ENCODE peak calls at places on chromosomes 4 and X, in eight cellular contexts. One of them, this sample, is unnamed.
A peak's percentile ranks its signal among the peaks of the same experiment; 100 is the strongest.

GRCh38 chr4:83646538-83646937 is 110.6 kb downstream of the GPAT3 start:
- DNase-seq in HFF-Myc: no peak
- DNase-seq in fibroblast of lung: no peak
- DNase-seq in GM12865: no peak
- DNase-seq in mammary epithelial cell: no peak
- DNase-seq in transverse colon: no peak
- DNase-seq in fibroblast of villous mesenchyme: no peak
- DNase-seq in uterus: no peak
- DNase-seq in this sample: no peak

GRCh38 chr4:118400362-118400761 is 47.6 kb upstream of the PRSS12 start:
- DNase-seq in HFF-Myc: no peak
- DNase-seq in fibroblast of lung: no peak
- DNase-seq in GM12865: no peak
- DNase-seq in mammary epithelial cell: no peak
- DNase-seq in transverse colon: no peak
- DNase-seq in fibroblast of villous mesenchyme: peak; percentile 8
- DNase-seq in uterus: no peak
- DNase-seq in this sample: peak; percentile 44

GRCh38 chr4:185396724-185397402 is at the start of gene ANKRD37:
- DNase-seq in HFF-Myc: no peak
- DNase-seq in fibroblast of lung: peak; percentile 24
- DNase-seq in GM12865: no peak
- DNase-seq in mammary epithelial cell: peak; percentile 76
- DNase-seq in transverse colon: peak; percentile 62
- DNase-seq in fibroblast of villous mesenchyme: no peak
- DNase-seq in uterus: no peak
- DNase-seq in this sample: peak; percentile 78

GRCh38 chr4:76090241-76090691 is 15.8 kb downstream of the ART3 start:
- DNase-seq in HFF-Myc: no peak
- DNase-seq in fibroblast of lung: peak; percentile 90
- DNase-seq in GM12865: peak; percentile 7
- DNase-seq in mammary epithelial cell: peak; percentile 99
- DNase-seq in transverse colon: no peak
- DNase-seq in fibroblast of villous mesenchyme: peak; percentile 98
- DNase-seq in uterus: no peak
- DNase-seq in this sample: peak; percentile 97

GRCh38 chr4:22264261-22264660 is 251.6 kb downstream of the ADGRA3 start:
- DNase-seq in HFF-Myc: no peak
- DNase-seq in fibroblast of lung: no peak
- DNase-seq in GM12865: no peak
- DNase-seq in mammary epithelial cell: no peak
- DNase-seq in transverse colon: no peak
- DNase-seq in fibroblast of villous mesenchyme: no peak
- DNase-seq in uterus: no peak
- DNase-seq in this sample: no peak

GRCh38 chr4:2051086-2051485 is 8.0 kb upstream of the NAT8L start:
- DNase-seq in HFF-Myc: no peak
- DNase-seq in fibroblast of lung: no peak
- DNase-seq in GM12865: no peak
- DNase-seq in mammary epithelial cell: no peak
- DNase-seq in transverse colon: no peak
- DNase-seq in fibroblast of villous mesenchyme: no peak
- DNase-seq in uterus: no peak
- DNase-seq in this sample: no peak

GRCh38 chr4:151266542-151266941 is 10.4 kb upstream of the PRSS48 start:
- DNase-seq in HFF-Myc: no peak
- DNase-seq in fibroblast of lung: no peak
- DNase-seq in GM12865: no peak
- DNase-seq in mammary epithelial cell: no peak
- DNase-seq in transverse colon: no peak
- DNase-seq in fibroblast of villous mesenchyme: no peak
- DNase-seq in uterus: no peak
- DNase-seq in this sample: peak; percentile 25

GRCh38 chrX:107940095-107940494 is 42.1 kb downstream of the TEX13B start:
- DNase-seq in HFF-Myc: no peak
- DNase-seq in fibroblast of lung: peak; percentile 33
- DNase-seq in GM12865: no peak
- DNase-seq in mammary epithelial cell: no peak
- DNase-seq in transverse colon: no peak
- DNase-seq in fibroblast of villous mesenchyme: peak; percentile 6
- DNase-seq in uterus: no peak
- DNase-seq in this sample: peak; percentile 2

GRCh38 chrX:110145854-110146253 is 142.9 kb downstream of the TMEM164 start:
- DNase-seq in HFF-Myc: no peak
- DNase-seq in fibroblast of lung: peak; percentile 51
- DNase-seq in GM12865: peak; percentile 30
- DNase-seq in mammary epithelial cell: peak; percentile 7
- DNase-seq in transverse colon: no peak
- DNase-seq in fibroblast of villous mesenchyme: peak; percentile 45
- DNase-seq in uterus: peak; percentile 22
- DNase-seq in this sample: peak; percentile 56

GRCh38 chrX:45266456-45266855 is 65.8 kb upstream of the DIPK2B start:
- DNase-seq in HFF-Myc: no peak
- DNase-seq in fibroblast of lung: no peak
- DNase-seq in GM12865: no peak
- DNase-seq in mammary epithelial cell: no peak
- DNase-seq in transverse colon: no peak
- DNase-seq in fibroblast of villous mesenchyme: no peak
- DNase-seq in uterus: no peak
- DNase-seq in this sample: no peak

GRCh38 chrX:69137371-69137881 is 27.8 kb downstream of the PJA1 start:
- DNase-seq in HFF-Myc: no peak
- DNase-seq in fibroblast of lung: peak; percentile 83
- DNase-seq in GM12865: no peak
- DNase-seq in mammary epithelial cell: no peak
- DNase-seq in transverse colon: no peak
- DNase-seq in fibroblast of villous mesenchyme: peak; percentile 93
- DNase-seq in uterus: peak; percentile 54
- DNase-seq in this sample: peak; percentile 75

GRCh38 chr4:124044867-124045266 is 648.3 kb downstream of the SPRY1 start:
- DNase-seq in HFF-Myc: no peak
- DNase-seq in fibroblast of lung: no peak
- DNase-seq in GM12865: no peak
- DNase-seq in mammary epithelial cell: no peak
- DNase-seq in transverse colon: no peak
- DNase-seq in fibroblast of villous mesenchyme: no peak
- DNase-seq in uterus: no peak
- DNase-seq in this sample: no peak

GRCh38 chr4:76605099-76605563 is 170.1 kb downstream of the SHROOM3 start:
- DNase-seq in HFF-Myc: peak; percentile 48
- DNase-seq in fibroblast of lung: no peak
- DNase-seq in GM12865: no peak
- DNase-seq in mammary epithelial cell: no peak
- DNase-seq in transverse colon: no peak
- DNase-seq in fibroblast of villous mesenchyme: peak; percentile 66
- DNase-seq in uterus: no peak
- DNase-seq in this sample: no peak

GRCh38 chr4:66465111-66465510 is 794.8 kb upstream of the EPHA5 start:
- DNase-seq in HFF-Myc: no peak
- DNase-seq in fibroblast of lung: no peak
- DNase-seq in GM12865: no peak
- DNase-seq in mammary epithelial cell: peak; percentile 0
- DNase-seq in transverse colon: no peak
- DNase-seq in fibroblast of villous mesenchyme: no peak
- DNase-seq in uterus: no peak
- DNase-seq in this sample: peak; percentile 10

GRCh38 chrX:3659761-3660160 is 53.7 kb downstream of the PRKX start:
- DNase-seq in HFF-Myc: no peak
- DNase-seq in fibroblast of lung: no peak
- DNase-seq in GM12865: no peak
- DNase-seq in mammary epithelial cell: no peak
- DNase-seq in transverse colon: no peak
- DNase-seq in fibroblast of villous mesenchyme: peak; percentile 14
- DNase-seq in uterus: no peak
- DNase-seq in this sample: peak; percentile 26

GRCh38 chr4:5757954-5758353 is 47.0 kb downstream of the EVC start:
- DNase-seq in HFF-Myc: no peak
- DNase-seq in fibroblast of lung: no peak
- DNase-seq in GM12865: no peak
- DNase-seq in mammary epithelial cell: no peak
- DNase-seq in transverse colon: no peak
- DNase-seq in fibroblast of villous mesenchyme: no peak
- DNase-seq in uterus: no peak
- DNase-seq in this sample: no peak

GRCh38 chr4:48093949-48094550 is 40.0 kb downstream of the TXK start:
- DNase-seq in HFF-Myc: no peak
- DNase-seq in fibroblast of lung: no peak
- DNase-seq in GM12865: no peak
- DNase-seq in mammary epithelial cell: peak; percentile 93
- DNase-seq in transverse colon: peak; percentile 68
- DNase-seq in fibroblast of villous mesenchyme: no peak
- DNase-seq in uterus: no peak
- DNase-seq in this sample: peak; percentile 44

GRCh38 chr4:141047228-141047884 is 85.9 kb downstream of the RNF150 start:
- DNase-seq in HFF-Myc: peak; percentile 76
- DNase-seq in fibroblast of lung: peak; percentile 72
- DNase-seq in GM12865: no peak
- DNase-seq in mammary epithelial cell: no peak
- DNase-seq in transverse colon: no peak
- DNase-seq in fibroblast of villous mesenchyme: peak; percentile 67
- DNase-seq in uterus: no peak
- DNase-seq in this sample: peak; percentile 92

GRCh38 chr4:31104596-31104995 is 384.4 kb downstream of the PCDH7 start:
- DNase-seq in HFF-Myc: no peak
- DNase-seq in fibroblast of lung: peak; percentile 6
- DNase-seq in GM12865: no peak
- DNase-seq in mammary epithelial cell: no peak
- DNase-seq in transverse colon: no peak
- DNase-seq in fibroblast of villous mesenchyme: no peak
- DNase-seq in uterus: no peak
- DNase-seq in this sample: no peak

GRCh38 chrX:70025464-70025863 is 24.3 kb downstream of the AWAT2 start:
- DNase-seq in HFF-Myc: no peak
- DNase-seq in fibroblast of lung: no peak
- DNase-seq in GM12865: no peak
- DNase-seq in mammary epithelial cell: peak; percentile 14
- DNase-seq in transverse colon: no peak
- DNase-seq in fibroblast of villous mesenchyme: peak; percentile 58
- DNase-seq in uterus: no peak
- DNase-seq in this sample: peak; percentile 43

GRCh38 chrX:154734101-154734781 is 16.6 kb downstream of the GAB3 start:
- DNase-seq in HFF-Myc: no peak
- DNase-seq in fibroblast of lung: peak; percentile 83
- DNase-seq in GM12865: no peak
- DNase-seq in mammary epithelial cell: peak; percentile 77
- DNase-seq in transverse colon: peak; percentile 19
- DNase-seq in fibroblast of villous mesenchyme: peak; percentile 72
- DNase-seq in uterus: peak; percentile 37
- DNase-seq in this sample: peak; percentile 85

GRCh38 chr4:85370400-85371032 is 104.4 kb upstream of the ARHGAP24 start:
- DNase-seq in HFF-Myc: peak; percentile 14
- DNase-seq in fibroblast of lung: peak; percentile 53
- DNase-seq in GM12865: peak; percentile 63
- DNase-seq in mammary epithelial cell: peak; percentile 24
- DNase-seq in transverse colon: peak; percentile 24
- DNase-seq in fibroblast of villous mesenchyme: peak; percentile 54
- DNase-seq in uterus: no peak
- DNase-seq in this sample: peak; percentile 65

GRCh38 chr4:8852118-8852704 is 19.4 kb downstream of the HMX1 start:
- DNase-seq in HFF-Myc: no peak
- DNase-seq in fibroblast of lung: no peak
- DNase-seq in GM12865: no peak
- DNase-seq in mammary epithelial cell: no peak
- DNase-seq in transverse colon: no peak
- DNase-seq in fibroblast of villous mesenchyme: no peak
- DNase-seq in uterus: no peak
- DNase-seq in this sample: no peak

GRCh38 chrX:5746231-5746630 is 482.4 kb downstream of the NLGN4X start:
- DNase-seq in HFF-Myc: no peak
- DNase-seq in fibroblast of lung: no peak
- DNase-seq in GM12865: no peak
- DNase-seq in mammary epithelial cell: no peak
- DNase-seq in transverse colon: no peak
- DNase-seq in fibroblast of villous mesenchyme: no peak
- DNase-seq in uterus: no peak
- DNase-seq in this sample: no peak

GRCh38 chrX:12977761-12978204 is 2.9 kb downstream of the TMSB4X start:
- DNase-seq in HFF-Myc: no peak
- DNase-seq in fibroblast of lung: no peak
- DNase-seq in GM12865: no peak
- DNase-seq in mammary epithelial cell: no peak
- DNase-seq in transverse colon: no peak
- DNase-seq in fibroblast of villous mesenchyme: no peak
- DNase-seq in uterus: no peak
- DNase-seq in this sample: no peak
- H3K4me3 ChIP-seq in HFF-Myc: peak overlapping the region; percentile 85
- H3K4me3 ChIP-seq in fibroblast of lung: peak overlapping the region; percentile 84
- H3K4me3 ChIP-seq in GM12865: peak overlapping the region; percentile 90
- H3K4me3 ChIP-seq in mammary epithelial cell: no peak overlapping the region
- H3K4me3 ChIP-seq in transverse colon: peak overlapping the region; percentile 67
- H3K4me3 ChIP-seq in fibroblast of villous mesenchyme: peak overlapping the region; percentile 90
- H3K4me3 ChIP-seq in uterus: peak overlapping the region; percentile 73
- H3K4me3 ChIP-seq in this sample: peak overlapping the region; percentile 80

GRCh38 chr4:74157116-74157742 is 689 bp upstream of the MTHFD2L start:
- DNase-seq in HFF-Myc: no peak
- DNase-seq in fibroblast of lung: peak; percentile 54
- DNase-seq in GM12865: no peak
- DNase-seq in mammary epithelial cell: no peak
- DNase-seq in transverse colon: no peak
- DNase-seq in fibroblast of villous mesenchyme: peak; percentile 64
- DNase-seq in uterus: no peak
- DNase-seq in this sample: peak; percentile 79
- TF ChIP-seq CTCF in HFF-Myc: no peak
- TF ChIP-seq CTCF in fibroblast of lung: no peak
- TF ChIP-seq CTCF in GM12865: no peak
- TF ChIP-seq CTCF in mammary epithelial cell: no peak
- TF ChIP-seq CTCF in transverse colon: no peak
- TF ChIP-seq CTCF in fibroblast of villous mesenchyme: no peak
- TF ChIP-seq CTCF in uterus: no peak
- TF ChIP-seq CTCF in this sample: no peak

GRCh38 chr4:111678908-111679307 is 466.3 kb upstream of the FAM241A start:
- DNase-seq in HFF-Myc: no peak
- DNase-seq in fibroblast of lung: no peak
- DNase-seq in GM12865: no peak
- DNase-seq in mammary epithelial cell: no peak
- DNase-seq in transverse colon: no peak
- DNase-seq in fibroblast of villous mesenchyme: no peak
- DNase-seq in uterus: no peak
- DNase-seq in this sample: peak; percentile 3
- H3K4me3 ChIP-seq in HFF-Myc: no peak overlapping the region
- H3K4me3 ChIP-seq in fibroblast of lung: no peak overlapping the region
- H3K4me3 ChIP-seq in GM12865: no peak overlapping the region
- H3K4me3 ChIP-seq in mammary epithelial cell: no peak overlapping the region
- H3K4me3 ChIP-seq in transverse colon: no peak overlapping the region
- H3K4me3 ChIP-seq in fibroblast of villous mesenchyme: no peak overlapping the region
- H3K4me3 ChIP-seq in uterus: no peak overlapping the region
- H3K4me3 ChIP-seq in this sample: no peak overlapping the region

DNA sequence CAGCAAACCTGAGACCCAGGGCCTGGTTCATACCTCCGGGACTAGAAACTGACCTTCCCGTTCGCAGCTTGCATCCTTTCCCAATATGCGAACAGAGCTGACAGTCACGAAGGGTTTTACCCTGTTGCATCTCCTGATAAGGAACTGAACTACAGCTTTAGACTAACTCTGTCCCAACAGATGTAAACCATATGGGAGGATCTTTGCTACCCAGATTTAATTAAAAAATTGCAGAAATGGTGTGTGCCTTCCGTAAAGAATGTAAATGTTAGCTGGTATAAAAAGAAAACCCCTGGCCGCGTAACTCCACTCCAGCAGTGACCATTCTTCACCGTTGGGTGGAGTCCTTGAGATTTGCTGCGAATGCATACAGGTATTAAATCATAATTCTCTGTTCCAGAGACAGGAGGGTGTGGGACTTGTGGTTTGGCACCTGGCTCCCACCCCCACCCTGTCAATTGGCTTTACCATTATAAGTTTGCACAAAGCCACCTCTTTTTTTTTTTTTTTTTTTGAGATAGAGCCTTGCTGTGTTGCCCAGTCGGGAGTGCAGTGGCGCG is 40.6 kb upstream of the SORCS2 start:
- DNase-seq in HFF-Myc: no peak
- DNase-seq in fibroblast of lung: no peak
- DNase-seq in GM12865: no peak
- DNase-seq in mammary epithelial cell: no peak
- DNase-seq in transverse colon: no peak
- DNase-seq in fibroblast of villous mesenchyme: no peak
- DNase-seq in uterus: no peak
- DNase-seq in this sample: no peak
- TF ChIP-seq CTCF in HFF-Myc: peak; percentile 28
- TF ChIP-seq CTCF in fibroblast of lung: no peak
- TF ChIP-seq CTCF in GM12865: no peak
- TF ChIP-seq CTCF in mammary epithelial cell: peak; percentile 23
- TF ChIP-seq CTCF in transverse colon: peak; percentile 37
- TF ChIP-seq CTCF in fibroblast of villous mesenchyme: peak; percentile 19
- TF ChIP-seq CTCF in uterus: no peak
- TF ChIP-seq CTCF in this sample: peak; percentile 49